ENCODE peak calls at places on chromosomes 1 and 21, in five cellular contexts. K is SK-MEL-5; N is stimulated activated CD8-positive, alpha-beta memory T cell treated with anti-CD3 and anti-CD28 coated beads, Interleukin-15, amount 100 ng/mL, for 1 hour; H is AML-193; I is endothelial cell. C is an unnamed sample.

GRCh38 chr1:81032973-81033425 is 767.7 kb upstream of the ADGRL2 start:
- DNase-seq in N (no peak), H (no peak), I (no peak), K (no peak), C (no peak)

GRCh38 chr1:206722751-206723499 is 38.2 kb downstream of the MAPKAPK2 start:
- DNase-seq in I (no peak), H (no peak), N (no peak), K (no peak), C (no peak)

GRCh38 chr21:25790122-25790951 is 55.6 kb downstream of the GABPA start:
- DNase-seq in N (no peak), H (peak), I (no peak), K (peak), C (peak)

GRCh38 chr1:160834945-160835565 is 27.6 kb downstream of the CD244 start:
- DNase-seq in K (peak), N (no peak), H (peak), I (peak), C (no peak)

GRCh38 chr1:26297057-26297790 is 9.2 kb downstream of the UBXN11 start:
- DNase-seq in H (no peak), N (no peak), K (no peak), I (no peak), C (no peak)

GRCh38 chr1:43708006-43708412 is 673 bp downstream of the ST3GAL3 start:
- DNase-seq in I (no peak), H (peak), N (no peak), K (peak), C (no peak)

GRCh38 chr1:9629445-9630201 is 21.9 kb upstream of the PIK3CD start:
- DNase-seq in I (no peak), H (peak), K (no peak), N (no peak), C (no peak)

GRCh38 chr1:223785808-223786207 is 59.9 kb downstream of the TP53BP2 start:
- DNase-seq in N (no peak), K (no peak), H (no peak), I (no peak), C (no peak)

GRCh38 chr1:40120128-40120527 is 23.1 kb upstream of the PPT1 start:
- DNase-seq in H (no peak), I (no peak), K (no peak), N (no peak), C (no peak)

GRCh38 chr1:155940531-155940992 is 876 bp upstream of the RXFP4 start:
- DNase-seq in N (no peak), H (peak), K (peak), I (peak), C (no peak)

GRCh38 chr21:38474124-38474523 is 24.2 kb downstream of the ERG start:
- DNase-seq in K (no peak), I (no peak), N (no peak), H (no peak), C (no peak)

GRCh38 chr1:212625781-212626450 is 17.4 kb downstream of the ATF3 start:
- DNase-seq in K (no peak), H (no peak), I (no peak), N (no peak), C (no peak)

GRCh38 chr1:164703971-164704411 is 145.0 kb downstream of the PBX1 start:
- DNase-seq in I (no peak), K (no peak), H (no peak), N (no peak), C (no peak)

GRCh38 chr1:56638248-56638647 is 6.9 kb upstream of the PRKAA2 start:
- DNase-seq in K (no peak), N (no peak), H (no peak), I (no peak), C (no peak)

GRCh38 chr21:19922122-19922521 is 1076.1 kb upstream of the NCAM2 start:
- DNase-seq in H (no peak), I (no peak), N (no peak), K (no peak), C (no peak)

GRCh38 chr1:8343464-8344001 is 25.6 kb downstream of the SLC45A1 start:
- DNase-seq in N (no peak), I (no peak), H (no peak), K (no peak), C (no peak)

GRCh38 chr1:173175514-173176146 is 31.5 kb downstream of the TNFSF4 start:
- DNase-seq in I (no peak), H (no peak), K (no peak), N (no peak), C (no peak)

GRCh38 chr1:25338188-25338981 is at the start of gene TMEM50A:
- DNase-seq in N (peak), I (peak), H (peak), K (peak), C (peak)